ENCODE peak calls at places on chromosomes 5 and 9, in nine cellular contexts. A is dorsolateral prefrontal cortex; W is kidney; N is MM.1S; D is effector memory CD4-positive, alpha-beta T cell; K is body of pancreas; L is sigmoid colon; U is lung; G is aorta. P is an unnamed sample.
A peak's percentile ranks its signal among the peaks of the same experiment; 100 is the strongest.

GRCh38 chr5:96823900-96824351 is 16.2 kb upstream of the ERAP1 start:
- DNase-seq in N (no peak), G (no peak), A (no peak), U (no peak), W (no peak), D (no peak), L (no peak), K (no peak), P (no peak)

GRCh38 chr5:126454081-126454480 is 30.9 kb downstream of the GRAMD2B start:
- DNase-seq in D (no peak), N (no peak), L (peak; percentile 76), A (peak; percentile 66), K (peak; percentile 12), G (no peak), U (no peak), W (no peak), P (peak; percentile 66)

GRCh38 chr5:98605010-98605425 is 168.4 kb upstream of the RGMB start:
- DNase-seq in G (no peak), U (no peak), K (no peak), A (no peak), L (no peak), D (no peak), W (no peak), N (no peak), P (no peak)

GRCh38 chr5:152527358-152528048 is 122.4 kb upstream of the NMUR2 start:
- DNase-seq in D (no peak), G (no peak), U (no peak), W (no peak), A (no peak), N (peak; percentile 58), L (no peak), K (no peak), P (no peak)

GRCh38 chr5:65871182-65871581 is 55.2 kb upstream of the ERBIN start:
- DNase-seq in W (no peak), G (no peak), N (no peak), K (no peak), U (no peak), A (no peak), L (no peak), D (no peak), P (no peak)

GRCh38 chr5:129904667-129905466 is 602 bp downstream of the CHSY3 start:
- DNase-seq in W (peak; percentile 80), K (peak; percentile 28), A (no peak), D (no peak), L (peak; percentile 64), N (no peak), G (peak; percentile 64), U (peak; percentile 30), P (no peak)

GRCh38 chr5:73007051-73007450 is 51.2 kb downstream of the FCHO2 start:
- DNase-seq in N (no peak), A (no peak), G (no peak), L (no peak), W (no peak), K (no peak), U (no peak), D (no peak), P (no peak)

GRCh38 chr9:121059998-121060636 is 10.0 kb upstream of the C5 start:
- DNase-seq in L (no peak), W (no peak), N (peak; percentile 71), K (peak; percentile 45), U (peak; percentile 40), D (no peak), G (no peak), A (no peak), P (no peak)

GRCh38 chr5:118956727-118957126 is 31.6 kb downstream of the DTWD2 start:
- DNase-seq in G (no peak), D (no peak), A (no peak), K (no peak), W (no peak), N (peak; percentile 16), U (no peak), L (no peak), P (no peak)

GRCh38 chr9:75053869-75054268 is 25.8 kb upstream of the CARNMT1 start:
- DNase-seq in D (no peak), W (no peak), A (no peak), U (no peak), N (peak; percentile 50), L (no peak), K (no peak), G (no peak), P (no peak)

GRCh38 chr9:101479337-101480045 is 43.9 kb upstream of the ALDOB start:
- DNase-seq in L (no peak), N (no peak), G (no peak), U (no peak), D (no peak), W (peak; percentile 73), A (no peak), K (peak; percentile 62), P (peak; percentile 49)

GRCh38 chr5:105931782-105932489 is 1738.8 kb downstream of the EFNA5 start:
- DNase-seq in D (no peak), W (no peak), N (no peak), G (no peak), A (no peak), U (no peak), K (no peak), L (no peak), P (no peak)

GRCh38 chr9:116087246-116087645 is 66.3 kb upstream of the PAPPA start:
- DNase-seq in W (no peak), N (no peak), U (peak; percentile 42), G (peak; percentile 56), D (no peak), K (peak; percentile 19), L (no peak), A (no peak), P (no peak)

GRCh38 chr5:38426493-38426892 is 130.0 kb downstream of the LIFR start:
- DNase-seq in K (no peak), W (no peak), L (no peak), G (no peak), U (no peak), A (no peak), N (no peak), D (no peak), P (no peak)

GRCh38 chr5:54518146-54519082 is 855 bp downstream of the SNX18 start:
- DNase-seq in D (no peak), N (peak; percentile 42), G (peak; percentile 78), L (peak; percentile 75), W (peak; percentile 91), U (peak; percentile 59), K (peak; percentile 72), A (no peak), P (no peak)

GRCh38 chr5:87048156-87048555 is 219.5 kb upstream of the RASA1 start:
- DNase-seq in W (no peak), L (no peak), U (no peak), K (no peak), N (no peak), G (no peak), D (no peak), A (no peak), P (no peak)

GRCh38 chr9:37998881-37999311 is 70.1 kb downstream of the SHB start:
- DNase-seq in K (no peak), W (peak; percentile 71), G (peak; percentile 65), N (no peak), L (peak; percentile 69), A (no peak), D (no peak), U (no peak), P (no peak)

GRCh38 chr5:170639221-170639925 is 135.6 kb downstream of the KCNIP1 start:
- DNase-seq in L (peak; percentile 45), K (no peak), G (no peak), D (no peak), A (no peak), U (no peak), N (no peak), W (no peak), P (no peak)

GRCh38 chr9:107638922-107639321 is 149.4 kb upstream of the KLF4 start:
- DNase-seq in D (no peak), L (peak; percentile 91), G (peak; percentile 82), A (no peak), K (peak; percentile 24), W (peak; percentile 80), N (peak; percentile 68), U (no peak), P (no peak)

GRCh38 chr5:136090319-136090718 is 42.3 kb upstream of the SMAD5 start:
- DNase-seq in D (no peak), L (no peak), K (no peak), W (no peak), N (no peak), G (no peak), U (no peak), A (no peak), P (no peak)
- H3K27ac ChIP-seq in D (no peak overlapping the region), L (peak overlapping the region; percentile 67), K (no peak overlapping the region), W (no peak overlapping the region), N (no peak overlapping the region), G (no peak overlapping the region), U (no peak overlapping the region), A (no peak overlapping the region), P (no peak overlapping the region)

GRCh38 chr9:130041648-130042405 is 1.2 kb downstream of the FNBP1 start:
- DNase-seq in G (peak; percentile 59), A (no peak), K (peak; percentile 14), D (no peak), W (peak; percentile 77), L (peak; percentile 74), N (no peak), U (no peak), P (peak; percentile 52)

GRCh38 chr9:130042406-130042930 is 521 bp downstream of the FNBP1 start:
- DNase-seq in W (peak; percentile 84), K (peak; percentile 36), D (no peak), N (peak; percentile 18), U (no peak), G (peak; percentile 59), A (no peak), L (peak; percentile 70), P (peak; percentile 54)

GRCh38 chr9:130042931-130043653 is at the start of gene FNBP1:
- DNase-seq in G (peak; percentile 88), A (peak; percentile 67), L (peak; percentile 92), K (peak; percentile 80), D (peak; percentile 68), N (peak; percentile 59), U (peak; percentile 76), W (peak; percentile 94), P (peak; percentile 63)

GRCh38 chr9:130045657-130046450 is 2.9 kb upstream of the FNBP1 start:
- DNase-seq in G (no peak), L (no peak), K (no peak), A (no peak), U (no peak), D (no peak), N (no peak), W (no peak), P (no peak)

GRCh38 chr9:130043654-130044623 is 950 bp upstream of the FNBP1 start:
- DNase-seq in W (peak; percentile 86), A (no peak), G (no peak), K (peak; percentile 36), D (no peak), U (no peak), N (no peak), L (peak; percentile 91), P (no peak)
- H3K27ac ChIP-seq in W (peak overlapping the region; percentile 86), A (peak overlapping the region; percentile 96), G (peak overlapping the region; percentile 64), K (peak overlapping the region; percentile 59), D (peak overlapping the region; percentile 94), U (peak overlapping the region; percentile 74), N (no peak overlapping the region), L (peak overlapping the region; percentile 96), P (peak overlapping the region; percentile 90)

GRCh38 chr9:115018547-115019435 is 88.4 kb upstream of the TNFSF8 start:
- DNase-seq in N (no peak), D (no peak), K (no peak), W (no peak), U (no peak), L (peak; percentile 93), A (no peak), G (no peak), P (no peak)
- H3K27ac ChIP-seq in N (no peak overlapping the region), D (no peak overlapping the region), K (no peak overlapping the region), W (no peak overlapping the region), U (no peak overlapping the region), L (peak overlapping the region; percentile 90), A (no peak overlapping the region), G (peak overlapping the region; percentile 36), P (no peak overlapping the region)

GRCh38 chr5:61200582-61201155 is 38.4 kb upstream of the SMIM15 start:
- DNase-seq in W (peak; percentile 39), U (no peak), L (no peak), G (no peak), K (no peak), D (no peak), A (no peak), N (no peak), P (no peak)
- H3K27ac ChIP-seq in W (no peak overlapping the region), U (no peak overlapping the region), L (no peak overlapping the region), G (no peak overlapping the region), K (no peak overlapping the region), D (no peak overlapping the region), A (no peak overlapping the region), N (no peak overlapping the region), P (no peak overlapping the region)